ENCODE peak calls at places on chromosomes 3 and 15, in eight cellular contexts. N, I, D, W, Y, F, E and J are unnamed samples.
A peak's percentile ranks its signal among the peaks of the same experiment; 100 is the strongest.

GRCh38 chr15:28929200-28929599 is 43.4 kb downstream of the APBA2 start:
- DNase-seq in N (no peak), I (no peak), D (no peak), W (no peak), Y (peak; percentile 20), F (no peak), E (no peak), J (peak; percentile 21)

GRCh38 chr15:49152552-49153337 is 2.7 kb downstream of the COPS2 start:
- DNase-seq in N (no peak), I (no peak), D (no peak), W (no peak), Y (no peak), F (no peak), E (no peak), J (no peak)

GRCh38 chr15:92083190-92083589 is 229.7 kb downstream of the SLCO3A1 start:
- DNase-seq in N (no peak), I (no peak), D (no peak), W (no peak), Y (no peak), F (no peak), E (no peak), J (no peak)

GRCh38 chr3:24401090-24401810 is 93.4 kb downstream of the THRB start:
- DNase-seq in N (no peak), I (no peak), D (no peak), W (no peak), Y (no peak), F (no peak), E (no peak), J (no peak)

GRCh38 chr3:30042274-30042859 is 564.0 kb upstream of the TGFBR2 start:
- DNase-seq in N (peak; percentile 52), I (peak; percentile 80), D (no peak), W (peak; percentile 24), Y (peak; percentile 71), F (peak; percentile 64), E (peak; percentile 49), J (no peak)

GRCh38 chr3:123805504-123805903 is 78.6 kb downstream of the MYLK start:
- DNase-seq in N (no peak), I (no peak), D (no peak), W (no peak), Y (no peak), F (no peak), E (no peak), J (no peak)

GRCh38 chr3:150236683-150237082 is 171.4 kb upstream of the TSC22D2 start:
- DNase-seq in N (peak; percentile 78), I (no peak), D (no peak), W (no peak), Y (no peak), F (no peak), E (no peak), J (no peak)

GRCh38 chr3:129558772-129559564 is 16.0 kb downstream of the H1-8 start:
- DNase-seq in N (peak; percentile 59), I (peak; percentile 61), D (no peak), W (no peak), Y (no peak), F (no peak), E (peak; percentile 32), J (peak; percentile 67)

GRCh38 chr3:86991840-86992430 is 986 bp upstream of the VGLL3 start:
- DNase-seq in N (peak; percentile 49), I (peak; percentile 45), D (no peak), W (no peak), Y (no peak), F (no peak), E (no peak), J (no peak)

GRCh38 chr3:45664558-45664957 is 24.6 kb upstream of the SACM1L start:
- DNase-seq in N (no peak), I (no peak), D (no peak), W (peak; percentile 77), Y (no peak), F (peak; percentile 57), E (no peak), J (no peak)

GRCh38 chr3:182486459-182486858 is 306.8 kb upstream of the ATP11B start:
- DNase-seq in N (no peak), I (no peak), D (no peak), W (no peak), Y (no peak), F (no peak), E (no peak), J (no peak)

GRCh38 chr3:58404396-58404795 is 29.2 kb downstream of the PDHB start:
- DNase-seq in N (peak; percentile 90), I (no peak), D (no peak), W (no peak), Y (no peak), F (no peak), E (no peak), J (no peak)

GRCh38 chr3:55097441-55097840 is 169.6 kb upstream of the LRTM1 start:
- DNase-seq in N (no peak), I (no peak), D (no peak), W (no peak), Y (no peak), F (no peak), E (no peak), J (no peak)

GRCh38 chr15:90819850-90820249 is 48.5 kb upstream of the FURIN start:
- DNase-seq in N (no peak), I (no peak), D (no peak), W (no peak), Y (peak; percentile 58), F (no peak), E (no peak), J (no peak)

GRCh38 chr3:25235471-25235870 is 192.6 kb upstream of the RARB start:
- DNase-seq in N (peak; percentile 64), I (no peak), D (no peak), W (no peak), Y (no peak), F (no peak), E (no peak), J (no peak)

GRCh38 chr3:143070977-143071551 is 48.5 kb upstream of the CHST2 start:
- DNase-seq in N (peak; percentile 72), I (peak; percentile 48), D (no peak), W (no peak), Y (no peak), F (no peak), E (peak; percentile 46), J (no peak)

GRCh38 chr3:195756935-195757302 is 36.1 kb downstream of the MUC20 start:
- DNase-seq in N (no peak), I (no peak), D (no peak), W (no peak), Y (no peak), F (no peak), E (no peak), J (no peak)

GRCh38 chr3:51676102-51676640 is 5.1 kb downstream of the TEX264 start:
- DNase-seq in N (no peak), I (no peak), D (no peak), W (no peak), Y (no peak), F (no peak), E (no peak), J (no peak)
- TF ChIP-seq CTCF in N (no peak), I (no peak), D (no peak), W (no peak), Y (no peak), F (no peak), E (no peak), J (no peak)

DNA sequence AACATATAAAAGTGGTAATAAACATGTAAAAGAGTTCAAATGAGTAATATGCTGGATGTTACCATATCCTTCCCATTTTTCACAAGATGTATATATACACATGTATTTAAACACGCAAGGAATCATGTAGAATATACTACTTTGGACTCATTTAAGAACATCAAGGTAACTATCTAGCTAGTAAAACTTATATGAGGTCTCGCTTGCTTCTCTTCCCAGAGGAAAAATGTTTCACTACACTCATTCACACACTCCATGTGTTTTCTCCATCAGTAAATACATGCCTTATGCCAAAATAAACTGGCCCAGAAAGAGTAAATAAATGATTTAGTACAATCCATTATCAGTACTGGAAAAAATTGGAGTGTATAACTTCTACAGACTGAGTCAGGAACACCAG is 229.2 kb upstream of the MME start:
- DNase-seq in N (no peak), I (no peak), D (no peak), W (no peak), Y (no peak), F (no peak), E (no peak), J (no peak)
- TF ChIP-seq CTCF in N (no peak), I (no peak), D (no peak), W (no peak), Y (no peak), F (no peak), E (no peak), J (no peak)

DNA sequence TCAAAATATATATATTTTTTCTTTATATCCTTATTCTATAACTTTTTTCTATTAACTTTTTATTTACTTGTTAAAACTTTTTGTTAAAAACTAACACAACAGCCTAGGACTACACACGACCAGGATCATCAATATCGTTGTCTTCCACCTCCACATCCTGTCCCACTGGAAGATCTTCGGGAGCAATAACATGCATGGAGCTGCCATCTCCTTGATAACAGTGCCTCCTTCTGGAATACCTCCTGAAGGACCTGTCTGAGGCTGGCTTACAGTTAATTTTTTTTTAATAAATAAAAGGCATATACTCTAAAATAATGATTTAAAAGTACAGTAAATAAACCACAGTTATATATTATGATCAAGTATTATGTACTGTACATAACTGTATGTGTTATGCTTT is 58.9 kb downstream of the SFMBT1 start:
- DNase-seq in N (peak; percentile 22), I (peak; percentile 35), D (no peak), W (no peak), Y (no peak), F (no peak), E (peak; percentile 21), J (no peak)
- TF ChIP-seq CTCF in N (peak; percentile 29), I (peak; percentile 15), D (peak; percentile 55), W (no peak), Y (no peak), F (no peak), E (peak; percentile 58), J (peak; percentile 71)

DNA sequence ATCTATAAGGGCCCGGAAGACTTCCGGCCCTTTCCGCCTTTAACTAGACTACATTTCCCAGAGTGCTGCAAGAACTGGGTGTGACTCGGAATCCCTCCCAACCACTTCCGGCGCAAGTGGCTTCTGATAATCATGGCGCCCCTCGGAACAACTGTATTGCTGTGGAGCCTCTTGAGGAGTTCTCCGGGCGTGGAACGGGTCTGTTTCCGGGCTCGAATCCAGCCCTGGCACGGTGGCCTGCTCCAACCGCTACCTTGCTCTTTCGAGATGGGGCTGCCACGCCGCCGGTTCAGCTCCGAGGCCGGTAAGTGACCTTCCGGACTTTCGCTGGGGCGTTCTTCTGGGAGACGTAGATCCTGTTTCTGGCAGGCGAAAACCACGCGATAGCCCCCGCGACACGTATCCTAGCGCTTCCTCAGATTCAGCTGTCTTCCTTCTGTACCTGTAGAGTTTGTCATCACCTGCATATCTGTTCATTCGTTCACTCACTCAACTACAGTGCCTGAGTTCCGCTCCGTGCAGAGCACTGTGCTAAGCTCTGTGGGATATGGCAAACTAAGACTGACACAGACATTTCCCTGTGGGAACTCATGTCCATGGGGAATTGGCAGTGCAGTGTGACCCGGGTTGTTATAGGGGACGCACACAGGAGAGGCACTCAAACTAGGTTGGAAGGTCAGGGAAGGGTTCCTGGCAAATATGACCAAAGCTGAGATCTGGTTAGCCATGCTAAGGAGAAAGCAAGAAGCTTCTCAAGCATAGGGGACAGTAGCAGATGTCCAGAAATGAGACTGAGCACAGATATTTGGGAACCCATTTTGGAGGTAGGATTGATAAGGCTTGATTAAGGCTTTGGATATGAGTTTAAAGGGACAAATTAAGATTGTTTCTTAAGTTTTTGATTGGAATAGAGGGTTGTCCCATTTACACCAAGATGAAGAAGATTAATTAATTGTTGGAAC is at the start of gene MRPS22:
- DNase-seq in N (peak; percentile 90), I (peak; percentile 90), D (no peak), W (peak; percentile 91), Y (peak; percentile 87), F (peak; percentile 82), E (peak; percentile 74), J (no peak)
- TF ChIP-seq CTCF in N (no peak), I (no peak), D (no peak), W (no peak), Y (no peak), F (no peak), E (no peak), J (no peak)